ENCODE peak calls at places on chromosomes 12 and 14, in four cellular contexts. One of them, this sample, is unnamed.

GRCh38 chr12:104055686-104056388 is 5.8 kb upstream of the GLT8D2 start:
- DNase-seq in K562: no peak
- DNase-seq in IMR-90: peak
- DNase-seq in HepG2: no peak
- DNase-seq in this sample: no peak

GRCh38 chr14:59067135-59067894 is 121.2 kb upstream of the DAAM1 start:
- DNase-seq in K562: no peak
- DNase-seq in IMR-90: peak
- DNase-seq in HepG2: no peak
- DNase-seq in this sample: no peak

GRCh38 chr12:42039146-42039545 is 105.5 kb downstream of the GXYLT1 start:
- DNase-seq in K562: peak
- DNase-seq in IMR-90: peak
- DNase-seq in HepG2: no peak
- DNase-seq in this sample: peak

GRCh38 chr14:69519253-69519661 is 34.7 kb downstream of the PLEKHD1 start:
- DNase-seq in K562: no peak
- DNase-seq in IMR-90: no peak
- DNase-seq in HepG2: no peak
- DNase-seq in this sample: no peak

GRCh38 chr14:77926942-77927341 is 127.0 kb downstream of the ADCK1 start:
- DNase-seq in K562: no peak
- DNase-seq in IMR-90: no peak
- DNase-seq in HepG2: no peak
- DNase-seq in this sample: no peak

GRCh38 chr12:24396266-24396665 is 446.8 kb upstream of the SOX5 start:
- DNase-seq in K562: no peak
- DNase-seq in IMR-90: no peak
- DNase-seq in HepG2: no peak
- DNase-seq in this sample: no peak

GRCh38 chr14:22849212-22849819 is 12.9 kb downstream of the MMP14 start:
- DNase-seq in K562: no peak
- DNase-seq in IMR-90: no peak
- DNase-seq in HepG2: no peak
- DNase-seq in this sample: no peak

GRCh38 chr14:61581340-61581739 is 114.0 kb upstream of the HIF1A start:
- DNase-seq in K562: no peak
- DNase-seq in IMR-90: no peak
- DNase-seq in HepG2: peak
- DNase-seq in this sample: no peak

GRCh38 chr14:24965934-24966593 is 83.9 kb downstream of the STXBP6 start:
- DNase-seq in K562: peak
- DNase-seq in IMR-90: peak
- DNase-seq in HepG2: no peak
- DNase-seq in this sample: no peak

GRCh38 chr14:41605550-41606248 is 977 bp upstream of the LRFN5 start:
- DNase-seq in K562: no peak
- DNase-seq in IMR-90: peak
- DNase-seq in HepG2: no peak
- DNase-seq in this sample: no peak

GRCh38 chr12:60644076-60644475 is 1048.2 kb downstream of the SLC16A7 start:
- DNase-seq in K562: no peak
- DNase-seq in IMR-90: no peak
- DNase-seq in HepG2: no peak
- DNase-seq in this sample: no peak

GRCh38 chr14:99551034-99551922 is 52.7 kb downstream of the CCDC85C start:
- DNase-seq in K562: no peak
- DNase-seq in IMR-90: no peak
- DNase-seq in HepG2: no peak
- DNase-seq in this sample: no peak

GRCh38 chr12:84054811-84055210 is 857.8 kb downstream of the SLC6A15 start:
- DNase-seq in K562: no peak
- DNase-seq in IMR-90: no peak
- DNase-seq in HepG2: no peak
- DNase-seq in this sample: no peak

GRCh38 chr12:49342914-49343731 is 3.6 kb upstream of the DNAJC22 start:
- DNase-seq in K562: peak
- DNase-seq in IMR-90: no peak
- DNase-seq in HepG2: no peak
- DNase-seq in this sample: peak

GRCh38 chr14:68926236-68926635 is 52.9 kb downstream of the ACTN1 start:
- DNase-seq in K562: no peak
- DNase-seq in IMR-90: no peak
- DNase-seq in HepG2: no peak
- DNase-seq in this sample: peak

GRCh38 chr14:81398196-81398891 is 1.8 kb downstream of the STON2 start:
- DNase-seq in K562: no peak
- DNase-seq in IMR-90: no peak
- DNase-seq in HepG2: no peak
- DNase-seq in this sample: no peak

GRCh38 chr14:81400202-81400678 is at the start of gene STON2:
- DNase-seq in K562: peak
- DNase-seq in IMR-90: no peak
- DNase-seq in HepG2: no peak
- DNase-seq in this sample: peak

GRCh38 chr14:81400852-81401251 is 728 bp upstream of the STON2 start:
- DNase-seq in K562: peak
- DNase-seq in IMR-90: peak
- DNase-seq in HepG2: no peak
- DNase-seq in this sample: peak

GRCh38 chr14:81402123-81402495 is 2.0 kb upstream of the STON2 start:
- DNase-seq in K562: peak
- DNase-seq in IMR-90: no peak
- DNase-seq in HepG2: no peak
- DNase-seq in this sample: no peak

DNA sequence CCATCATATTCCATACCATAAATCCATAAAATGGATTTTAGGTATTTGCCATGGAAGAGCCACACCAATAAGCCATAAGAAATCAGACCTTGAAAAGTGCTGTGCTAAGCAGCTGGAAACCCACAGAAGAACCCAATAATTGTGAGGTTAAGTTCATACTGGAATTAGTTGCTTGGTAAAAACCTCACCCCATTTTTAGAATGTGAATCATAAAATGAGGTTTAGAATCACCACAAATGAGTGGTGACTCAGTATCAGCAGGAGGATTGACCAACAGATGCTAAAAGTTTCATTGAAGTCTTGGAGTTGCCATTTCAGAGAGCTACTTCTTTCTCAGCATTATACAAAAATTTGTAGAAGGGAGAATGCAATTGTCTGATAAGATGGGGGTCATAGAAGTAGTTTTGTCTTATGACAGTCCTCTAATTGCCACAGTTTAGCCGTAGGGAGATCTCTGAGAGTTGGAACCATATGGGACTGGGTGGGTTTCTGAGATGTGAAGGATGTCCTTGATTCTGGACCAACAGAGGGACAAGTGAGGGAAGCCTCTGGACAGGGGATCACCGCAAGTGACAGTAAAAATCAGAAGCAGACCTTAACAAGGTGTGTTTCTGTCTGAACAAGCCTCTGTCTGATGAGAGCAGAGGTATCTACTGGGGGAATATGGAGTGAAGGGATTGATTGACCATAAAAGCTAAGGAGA is 1.4 kb upstream of the STON2 start:
- DNase-seq in K562: peak
- DNase-seq in IMR-90: peak
- DNase-seq in HepG2: no peak
- DNase-seq in this sample: peak
- TF ChIP-seq MAZ in K562: peak
- TF ChIP-seq MAZ in IMR-90: no peak
- TF ChIP-seq MAZ in HepG2: no peak
- TF ChIP-seq MAZ in this sample: no peak

DNA sequence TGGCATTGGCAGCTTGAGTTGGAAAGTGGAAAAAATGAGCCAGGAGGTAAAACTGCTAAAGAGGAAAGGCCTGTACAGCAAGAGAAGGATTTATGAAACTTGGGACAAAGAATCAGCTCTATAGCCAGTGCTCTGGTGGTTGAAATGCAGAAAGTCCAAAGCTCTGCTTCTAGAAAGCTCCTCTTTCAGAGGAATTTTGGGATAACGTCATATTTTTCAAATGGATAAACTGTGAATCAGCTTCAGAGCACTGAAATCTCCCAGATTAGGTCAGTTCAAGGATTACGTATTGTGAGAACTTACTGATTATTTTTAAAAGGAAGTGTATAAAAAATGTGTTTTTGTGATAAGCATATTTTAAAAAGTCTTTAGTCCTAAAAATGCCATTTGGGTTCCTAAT is 203.1 kb upstream of the CNOT2 start:
- DNase-seq in K562: no peak
- DNase-seq in IMR-90: peak
- DNase-seq in HepG2: no peak
- DNase-seq in this sample: no peak
- TF ChIP-seq MAZ in K562: no peak
- TF ChIP-seq MAZ in IMR-90: no peak
- TF ChIP-seq MAZ in HepG2: no peak
- TF ChIP-seq MAZ in this sample: no peak

GRCh38 chr12:52873832-52874572 is 25.2 kb upstream of the KRT78 start:
- DNase-seq in K562: peak
- DNase-seq in IMR-90: peak
- DNase-seq in HepG2: peak
- DNase-seq in this sample: peak

GRCh38 chr12:52871291-52871961 is 22.6 kb upstream of the KRT78 start:
- DNase-seq in K562: no peak
- DNase-seq in IMR-90: peak
- DNase-seq in HepG2: no peak
- DNase-seq in this sample: peak

GRCh38 chr12:52874573-52875435 is 26.0 kb upstream of the KRT78 start:
- DNase-seq in K562: no peak
- DNase-seq in IMR-90: no peak
- DNase-seq in HepG2: no peak
- DNase-seq in this sample: no peak

GRCh38 chr12:52872644-52873384 is 24.0 kb upstream of the KRT78 start:
- DNase-seq in K562: no peak
- DNase-seq in IMR-90: no peak
- DNase-seq in HepG2: no peak
- DNase-seq in this sample: peak

DNA sequence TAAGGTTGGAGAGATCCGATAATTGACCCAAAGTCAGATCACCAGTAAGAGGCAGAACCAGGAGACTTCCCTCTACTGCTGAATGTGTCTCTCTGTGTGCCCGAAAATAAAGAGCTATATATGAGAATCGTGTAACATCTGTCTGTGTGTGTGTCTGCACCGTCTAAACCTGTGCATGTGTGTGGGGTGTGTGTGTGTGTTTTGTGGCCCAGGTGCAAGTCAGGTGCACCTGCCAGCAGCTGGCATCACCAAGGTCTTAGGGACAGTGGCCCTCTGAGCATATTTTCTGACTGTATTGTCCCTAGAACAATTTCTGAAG is 24.7 kb upstream of the KRT78 start:
- DNase-seq in K562: no peak
- DNase-seq in IMR-90: no peak
- DNase-seq in HepG2: no peak
- DNase-seq in this sample: no peak
- TF ChIP-seq MAZ in K562: no peak
- TF ChIP-seq MAZ in IMR-90: no peak
- TF ChIP-seq MAZ in HepG2: no peak
- TF ChIP-seq MAZ in this sample: no peak

DNA sequence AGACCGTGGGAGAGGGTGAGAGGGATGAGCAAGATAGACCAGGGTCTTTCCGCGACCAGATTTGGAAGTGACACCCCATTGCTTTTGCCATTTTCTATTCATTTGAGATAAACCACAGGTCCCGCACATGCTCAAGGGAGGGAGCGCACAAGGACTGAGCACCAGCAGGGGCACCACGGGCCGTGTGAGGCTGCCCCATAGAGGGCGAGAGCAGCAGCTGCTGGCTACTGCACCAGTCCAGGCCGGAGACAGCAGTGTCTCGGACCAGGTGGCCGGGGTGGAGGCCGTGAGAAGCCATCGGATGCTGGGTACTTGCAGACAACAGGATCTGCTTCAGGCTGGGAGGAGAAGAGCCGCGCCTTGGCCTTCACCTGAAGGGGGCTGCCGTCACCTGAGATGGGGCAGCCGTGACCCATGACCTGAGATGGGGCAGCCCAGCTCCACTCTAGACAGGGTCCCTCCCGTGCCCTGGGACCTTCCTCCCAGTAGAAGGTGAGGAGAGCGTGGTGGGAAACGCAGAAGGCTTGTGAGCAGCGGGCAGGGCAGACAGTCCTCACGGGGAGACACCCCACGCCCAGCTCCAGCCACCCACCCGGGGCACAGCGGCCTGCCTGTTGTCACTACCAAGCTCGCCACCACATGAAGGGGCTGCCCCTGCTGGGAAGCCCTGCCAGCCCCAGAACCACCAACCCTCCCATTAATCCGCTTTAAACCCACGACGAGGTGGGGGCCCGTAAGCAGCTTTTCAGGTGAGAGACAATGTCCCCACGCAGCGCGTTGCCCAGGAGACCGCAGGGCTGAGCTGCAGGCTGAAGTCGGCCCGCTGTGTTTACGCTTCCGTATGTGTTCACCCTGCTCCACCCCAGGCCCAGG is 61.7 kb upstream of the FBRSL1 start:
- DNase-seq in K562: no peak
- DNase-seq in IMR-90: no peak
- DNase-seq in HepG2: peak
- DNase-seq in this sample: no peak
- TF ChIP-seq MAZ in K562: no peak
- TF ChIP-seq MAZ in IMR-90: no peak
- TF ChIP-seq MAZ in HepG2: no peak
- TF ChIP-seq MAZ in this sample: no peak

GRCh38 chr12:123102781-123103503 is 47.9 kb downstream of the PITPNM2 start:
- DNase-seq in K562: no peak
- DNase-seq in IMR-90: no peak
- DNase-seq in HepG2: no peak
- DNase-seq in this sample: no peak

GRCh38 chr12:123100882-123101281 is 50.0 kb downstream of the PITPNM2 start:
- DNase-seq in K562: no peak
- DNase-seq in IMR-90: no peak
- DNase-seq in HepG2: no peak
- DNase-seq in this sample: no peak

GRCh38 chr12:123101467-123102004 is 49.4 kb downstream of the PITPNM2 start:
- DNase-seq in K562: no peak
- DNase-seq in IMR-90: no peak
- DNase-seq in HepG2: no peak
- DNase-seq in this sample: no peak

GRCh38 chr12:123104809-123105208 is 46.1 kb downstream of the PITPNM2 start:
- DNase-seq in K562: no peak
- DNase-seq in IMR-90: no peak
- DNase-seq in HepG2: peak
- DNase-seq in this sample: no peak

GRCh38 chr12:123102381-123102780 is 48.5 kb downstream of the PITPNM2 start:
- DNase-seq in K562: no peak
- DNase-seq in IMR-90: no peak
- DNase-seq in HepG2: no peak
- DNase-seq in this sample: no peak
- TF ChIP-seq MAZ in K562: no peak
- TF ChIP-seq MAZ in IMR-90: no peak
- TF ChIP-seq MAZ in HepG2: no peak
- TF ChIP-seq MAZ in this sample: no peak

GRCh38 chr12:27462151-27462694 is 15.7 kb downstream of the SMCO2 start:
- DNase-seq in K562: no peak
- DNase-seq in IMR-90: peak
- DNase-seq in HepG2: no peak
- DNase-seq in this sample: peak
- TF ChIP-seq MAZ in K562: no peak
- TF ChIP-seq MAZ in IMR-90: no peak
- TF ChIP-seq MAZ in HepG2: no peak
- TF ChIP-seq MAZ in this sample: no peak

GRCh38 chr14:29681308-29681707 is 246.3 kb downstream of the PRKD1 start:
- DNase-seq in K562: no peak
- DNase-seq in IMR-90: peak
- DNase-seq in HepG2: no peak
- DNase-seq in this sample: no peak
- TF ChIP-seq MAZ in K562: no peak
- TF ChIP-seq MAZ in IMR-90: no peak
- TF ChIP-seq MAZ in HepG2: no peak
- TF ChIP-seq MAZ in this sample: no peak

GRCh38 chr12:118448341-118448740 is 72.0 kb downstream of the SUDS3 start:
- DNase-seq in K562: no peak
- DNase-seq in IMR-90: no peak
- DNase-seq in HepG2: no peak
- DNase-seq in this sample: no peak
- TF ChIP-seq MAZ in K562: no peak
- TF ChIP-seq MAZ in IMR-90: no peak
- TF ChIP-seq MAZ in HepG2: no peak
- TF ChIP-seq MAZ in this sample: no peak

This sample was measured in A549.